ENCODE peak calls at places on chromosomes 2 and 18, in four cellular contexts. M is kidney epithelial cell, A is left ventricle myocardium inferior, O is colonic mucosa. G is an unnamed sample.

GRCh38 chr2:42969231-42970150 is 177.1 kb upstream of the HAAO start:
- DNase-seq in O (no peak), M (no peak), A (no peak), G (no peak)

GRCh38 chr2:180337136-180337535 is 330.0 kb upstream of the CWC22 start:
- DNase-seq in M (no peak), O (no peak), A (no peak), G (no peak)

GRCh38 chr18:72867721-72868665 is at the start of gene NETO1:
- DNase-seq in A (no peak), O (no peak), M (no peak), G (peak)

GRCh38 chr18:3340682-3341097 is 78.8 kb downstream of the MYL12B start:
- DNase-seq in A (no peak), M (peak), O (no peak), G (no peak)

GRCh38 chr2:96409543-96410184 is 74.1 kb downstream of the NCAPH start:
- DNase-seq in A (peak), M (no peak), O (no peak), G (no peak)

GRCh38 chr2:160492401-160493226 is 993 bp downstream of the RBMS1 start:
- DNase-seq in A (peak), M (no peak), O (peak), G (peak)

GRCh38 chr2:96527990-96528679 is 8.4 kb upstream of the ARID5A start:
- DNase-seq in A (peak), O (no peak), M (no peak), G (peak)

GRCh38 chr18:51107082-51107481 is 77.1 kb downstream of the SMAD4 start:
- DNase-seq in M (no peak), O (no peak), A (no peak), G (no peak)

GRCh38 chr2:104702451-104702850 is 151.5 kb upstream of the POU3F3 start:
- DNase-seq in O (no peak), A (no peak), M (no peak), G (no peak)

GRCh38 chr18:62151068-62151771 is 35.6 kb downstream of the PIGN start:
- DNase-seq in O (peak), A (no peak), M (no peak), G (no peak)

GRCh38 chr18:62157843-62158242 is 29.0 kb downstream of the PIGN start:
- DNase-seq in A (no peak), O (no peak), M (no peak), G (no peak)

DNA sequence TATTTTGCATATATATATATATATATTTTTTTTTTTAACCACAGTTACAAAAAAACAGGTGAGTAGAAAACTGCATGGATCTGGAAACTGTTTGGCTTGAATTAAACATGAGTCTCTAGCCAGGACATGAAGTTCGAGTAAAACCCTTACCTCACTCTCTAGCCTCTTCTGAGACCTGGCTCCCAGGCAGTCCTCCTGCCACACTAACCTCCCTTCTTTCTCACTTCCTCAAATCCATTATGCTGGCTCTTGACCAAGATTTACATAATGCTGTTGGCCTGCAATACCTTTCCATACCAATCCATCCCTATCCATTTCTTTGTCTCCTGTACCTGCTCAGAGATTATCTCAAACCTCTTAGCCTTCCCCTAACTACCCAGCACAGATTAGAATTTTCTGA is 34.0 kb downstream of the PIGN start:
- DNase-seq in O (no peak), M (no peak), A (no peak), G (no peak)
- TF ChIP-seq CTCF in O (no peak), M (no peak), A (no peak), G (no peak)

GRCh38 chr2:241507430-241508239 is 749 bp downstream of the STK25 start:
- DNase-seq in O (no peak), A (peak), M (no peak), G (peak)
- TF ChIP-seq CTCF in O (no peak), A (peak), M (peak), G (no peak)

GRCh38 chr2:203155406-203155805 is 83.4 kb upstream of the CYP20A1 start:
- DNase-seq in O (no peak), M (no peak), A (no peak), G (no peak)
- TF ChIP-seq CTCF in O (no peak), M (no peak), A (no peak), G (no peak)

GRCh38 chr18:35122586-35123224 is 81.5 kb downstream of the MAPRE2 start:
- DNase-seq in O (no peak), A (no peak), M (no peak), G (no peak)
- TF ChIP-seq CTCF in O (no peak), A (peak), M (peak), G (no peak)

GRCh38 chr2:211899871-211900482 is 638.6 kb downstream of the ERBB4 start:
- DNase-seq in A (no peak), O (no peak), M (no peak), G (no peak)
- TF ChIP-seq CTCF in A (no peak), O (no peak), M (no peak), G (no peak)

GRCh38 chr2:67006373-67006960 is 390.7 kb upstream of the ETAA1 start:
- DNase-seq in A (no peak), M (no peak), O (no peak), G (no peak)

GRCh38 chr2:67008114-67008513 is 389.0 kb upstream of the ETAA1 start:
- DNase-seq in M (no peak), O (no peak), A (no peak), G (no peak)

GRCh38 chr2:67002618-67003371 is 394.3 kb upstream of the ETAA1 start:
- DNase-seq in A (no peak), O (no peak), M (no peak), G (no peak)
- TF ChIP-seq CTCF in A (no peak), O (no peak), M (no peak), G (no peak)

G was measured in activated B cell treated with CpG ODN at 0.5 μM for 24 hours.